ENCODE peak calls at places on chromosomes 13 and 19, in six cellular contexts. N, J, O, T, S and V are unnamed samples.

GRCh38 chr13:20198781-20199180 is 6.0 kb upstream of the GJB2 start:
- DNase-seq in N (peak), J (no peak), O (no peak), T (no peak), S (no peak), V (no peak)

GRCh38 chr13:32840840-32841713 is 175.1 kb upstream of the KL start:
- DNase-seq in N (no peak), J (no peak), O (no peak), T (no peak), S (no peak), V (no peak)

GRCh38 chr13:45773236-45773635 is 71.1 kb downstream of the CBY2 start:
- DNase-seq in N (peak), J (no peak), O (no peak), T (peak), S (no peak), V (no peak)

GRCh38 chr13:79918620-79919019 is 422.3 kb downstream of the SPRY2 start:
- DNase-seq in N (no peak), J (no peak), O (no peak), T (no peak), S (no peak), V (no peak)

GRCh38 chr19:15810335-15810734 is 5.1 kb downstream of the OR10H1 start:
- DNase-seq in N (peak), J (no peak), O (no peak), T (no peak), S (no peak), V (no peak)

GRCh38 chr19:2575734-2576481 is 100.0 kb downstream of the GADD45B start:
- DNase-seq in N (peak), J (no peak), O (no peak), T (no peak), S (peak), V (peak)

GRCh38 chr19:4447327-4448146 is 10.1 kb downstream of the UBXN6 start:
- DNase-seq in N (no peak), J (no peak), O (no peak), T (no peak), S (no peak), V (no peak)

GRCh38 chr13:24985102-24985501 is 110.8 kb upstream of the PABPC3 start:
- DNase-seq in N (no peak), J (peak), O (no peak), T (no peak), S (no peak), V (no peak)

GRCh38 chr19:17370026-17370587 is 7.0 kb downstream of the PLVAP start:
- DNase-seq in N (peak), J (no peak), O (no peak), T (no peak), S (no peak), V (no peak)

GRCh38 chr13:113115363-113116205 is 7.0 kb upstream of the F10 start:
- DNase-seq in N (no peak), J (no peak), O (no peak), T (no peak), S (peak), V (no peak)

GRCh38 chr13:78160793-78161192 is 242.2 kb upstream of the EDNRB start:
- DNase-seq in N (peak), J (no peak), O (no peak), T (peak), S (no peak), V (peak)

GRCh38 chr13:35979378-35979911 is 151.7 kb downstream of the DCLK1 start:
- DNase-seq in N (peak), J (no peak), O (no peak), T (peak), S (no peak), V (peak)

GRCh38 chr19:41226053-41226873 is 7.2 kb downstream of the AXL start:
- DNase-seq in N (peak), J (peak), O (peak), T (no peak), S (peak), V (peak)

DNA sequence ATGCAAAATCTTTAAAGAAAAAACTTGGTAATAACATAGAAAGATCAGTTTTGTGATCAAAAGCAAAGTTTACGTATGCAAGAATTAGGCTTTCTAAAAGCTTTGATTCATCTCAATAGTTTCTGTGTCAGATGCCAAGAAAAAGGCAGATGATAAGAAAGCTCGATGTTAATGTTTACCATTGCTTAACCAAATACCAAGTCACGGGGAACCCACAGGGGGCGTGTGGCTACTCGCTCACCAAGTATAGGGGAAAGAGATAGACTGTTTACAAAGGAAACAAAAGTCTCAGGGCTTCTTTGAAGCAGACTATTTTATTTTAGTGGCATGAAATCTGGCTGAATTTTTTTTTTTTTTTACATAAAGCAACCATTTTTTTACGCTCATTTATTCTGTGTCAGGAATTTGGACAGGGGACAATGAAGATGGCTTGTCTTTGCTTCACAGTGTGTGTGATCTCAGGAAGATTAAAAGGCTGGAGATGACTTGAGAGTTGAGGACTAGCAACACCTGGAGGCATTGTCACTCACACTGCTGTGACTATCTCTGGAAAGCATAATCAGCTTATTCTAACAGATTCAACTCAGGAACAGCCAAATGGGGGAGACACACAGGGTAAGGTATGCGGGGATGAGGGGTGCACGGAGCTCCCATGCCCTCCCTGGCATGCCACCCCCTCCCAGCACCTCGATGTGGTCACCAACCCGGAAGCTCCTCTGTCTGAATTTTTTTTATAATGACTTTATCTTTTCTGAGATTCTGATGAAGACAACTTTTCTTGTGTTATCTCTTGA is 24.9 kb downstream of the RCBTB1 start:
- DNase-seq in N (no peak), J (no peak), O (peak), T (no peak), S (peak), V (peak)
- TF ChIP-seq CTCF in N (no peak), J (peak), O (peak), T (no peak), S (peak), V (peak)

DNA sequence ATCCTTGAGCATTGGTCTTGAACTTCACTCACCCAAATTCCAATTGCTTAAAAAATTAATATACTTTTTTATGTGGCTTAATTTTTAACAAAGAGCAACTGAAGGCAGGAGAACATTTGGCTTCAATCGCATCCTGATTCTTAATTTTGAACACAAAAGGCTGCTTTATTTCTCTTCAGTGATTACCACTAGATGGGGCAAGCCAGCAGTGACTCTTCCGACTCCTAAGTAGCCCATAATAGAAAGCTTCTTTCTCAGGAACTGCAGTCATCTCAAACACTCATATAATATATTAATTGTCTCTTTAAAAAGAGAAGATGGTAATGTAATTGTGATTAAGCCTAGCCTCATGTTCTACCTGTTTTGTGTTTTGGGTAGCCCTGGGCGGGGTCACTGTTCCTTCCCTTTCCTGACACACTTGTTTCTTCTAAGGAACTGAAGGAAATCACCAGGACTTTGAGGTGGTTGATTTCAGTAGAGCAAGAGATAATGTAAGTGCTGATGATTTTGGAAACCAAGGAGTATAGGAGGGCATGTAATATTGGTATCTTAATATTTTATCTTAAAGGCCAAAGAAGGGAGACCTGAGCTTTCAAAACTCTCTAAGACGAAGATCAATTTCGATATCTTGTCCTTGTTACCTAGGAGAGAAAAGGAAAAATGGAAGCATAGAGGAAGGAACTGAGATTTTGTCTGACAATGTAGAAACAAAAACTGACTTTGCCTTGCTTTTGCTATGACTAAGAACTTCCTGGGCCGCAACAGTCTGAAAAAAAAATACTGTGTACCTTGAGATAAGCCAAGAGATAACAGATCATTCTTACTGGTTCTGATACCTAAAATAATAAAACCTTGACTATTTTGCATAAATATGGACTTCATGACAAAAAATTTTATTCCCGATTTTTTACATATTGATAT is 73.1 kb downstream of the TNFSF13B start:
- DNase-seq in N (peak), J (no peak), O (peak), T (no peak), S (no peak), V (no peak)
- TF ChIP-seq CTCF in N (peak), J (peak), O (peak), T (peak), S (peak), V (peak)

GRCh38 chr19:11698231-11698630 is 40.5 kb downstream of the ZNF823 start:
- DNase-seq in N (no peak), J (no peak), O (no peak), T (no peak), S (no peak), V (no peak)

GRCh38 chr19:11692127-11692790 is 46.5 kb downstream of the ZNF823 start:
- DNase-seq in N (no peak), J (no peak), O (no peak), T (no peak), S (no peak), V (no peak)

GRCh38 chr19:11697284-11697855 is 41.4 kb downstream of the ZNF823 start:
- DNase-seq in N (no peak), J (no peak), O (no peak), T (no peak), S (no peak), V (no peak)

GRCh38 chr19:11694533-11695439 is 44.0 kb downstream of the ZNF823 start:
- DNase-seq in N (peak), J (peak), O (no peak), T (peak), S (peak), V (peak)

DNA sequence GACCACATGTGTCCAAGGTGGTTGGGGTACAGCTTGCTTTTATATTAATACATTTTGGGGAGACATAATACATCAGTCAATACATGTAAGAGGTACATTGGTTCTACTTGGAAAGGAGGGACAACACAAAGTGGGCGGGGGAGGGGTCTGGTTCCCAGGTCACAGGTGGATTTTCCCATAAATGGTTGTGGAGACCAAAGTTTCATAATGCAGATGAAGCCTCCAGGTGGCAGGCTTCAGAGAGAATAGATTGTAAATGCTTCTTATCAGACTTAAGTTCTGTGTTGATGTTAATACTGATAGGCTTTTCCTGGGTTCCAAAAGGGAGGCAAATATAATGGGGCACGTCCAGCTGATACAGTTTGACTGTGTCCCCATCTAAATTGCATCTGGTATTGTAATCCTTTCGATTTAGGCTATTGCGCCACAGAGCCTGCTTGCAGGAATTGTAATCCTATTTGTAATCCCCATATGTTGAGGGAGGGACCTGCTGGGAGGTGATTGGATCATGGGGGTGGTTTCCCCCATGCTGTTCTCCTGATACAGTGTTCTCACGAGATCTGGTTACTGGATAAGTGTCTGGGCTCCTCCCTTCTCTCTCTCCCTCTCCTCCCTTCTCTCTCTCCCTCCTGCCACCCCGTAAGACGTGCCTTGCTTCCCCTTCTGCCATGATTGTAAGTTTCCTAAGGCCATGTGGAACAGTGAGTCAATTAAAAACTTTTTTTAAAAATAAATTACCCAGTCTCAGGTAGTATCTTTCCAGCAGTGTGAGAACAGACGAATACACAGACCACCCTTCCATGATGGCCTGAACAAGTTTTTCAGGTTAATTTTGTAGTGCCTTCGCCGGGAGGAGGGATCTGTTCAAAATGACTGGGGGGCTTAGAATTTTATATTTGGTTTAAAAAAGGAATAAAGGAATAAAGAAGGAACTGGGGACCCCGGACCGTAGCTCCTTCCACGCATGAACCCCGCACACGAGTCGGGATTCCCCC is 44.9 kb downstream of the ZNF823 start:
- DNase-seq in N (peak), J (peak), O (no peak), T (peak), S (no peak), V (peak)
- TF ChIP-seq CTCF in N (no peak), J (peak), O (no peak), T (no peak), S (no peak), V (no peak)

GRCh38 chr13:99610702-99611289 is 109.5 kb downstream of the TM9SF2 start:
- DNase-seq in N (no peak), J (peak), O (no peak), T (no peak), S (no peak), V (no peak)

GRCh38 chr13:99605417-99606321 is 104.4 kb downstream of the TM9SF2 start:
- DNase-seq in N (peak), J (peak), O (peak), T (no peak), S (peak), V (no peak)

GRCh38 chr13:99608345-99608744 is 107.1 kb downstream of the TM9SF2 start:
- DNase-seq in N (no peak), J (no peak), O (no peak), T (no peak), S (no peak), V (no peak)

GRCh38 chr13:99604636-99605035 is 103.4 kb downstream of the TM9SF2 start:
- DNase-seq in N (no peak), J (no peak), O (no peak), T (no peak), S (no peak), V (no peak)

GRCh38 chr13:99606322-99607089 is 105.2 kb downstream of the TM9SF2 start:
- DNase-seq in N (peak), J (peak), O (peak), T (no peak), S (peak), V (peak)
- TF ChIP-seq CTCF in N (no peak), J (no peak), O (no peak), T (no peak), S (no peak), V (no peak)

DNA sequence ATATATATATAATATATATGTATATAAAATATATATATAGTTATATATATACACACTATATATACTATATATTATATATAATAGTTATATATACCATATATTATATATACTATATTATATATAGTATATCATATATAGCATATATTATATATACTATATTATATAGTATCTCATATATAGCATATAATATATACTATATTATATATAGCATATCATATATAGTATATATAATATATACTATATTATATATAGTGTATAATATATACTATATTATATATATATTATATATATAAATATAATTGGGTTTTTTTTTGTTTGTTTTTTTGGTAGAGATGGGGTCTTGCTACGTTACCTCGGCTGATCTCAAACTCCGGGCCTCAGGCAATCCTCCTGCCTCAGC is 11.6 kb upstream of the HNRNPL start:
- DNase-seq in N (no peak), J (no peak), O (no peak), T (no peak), S (no peak), V (no peak)
- TF ChIP-seq CTCF in N (no peak), J (no peak), O (no peak), T (no peak), S (no peak), V (no peak)

DNA sequence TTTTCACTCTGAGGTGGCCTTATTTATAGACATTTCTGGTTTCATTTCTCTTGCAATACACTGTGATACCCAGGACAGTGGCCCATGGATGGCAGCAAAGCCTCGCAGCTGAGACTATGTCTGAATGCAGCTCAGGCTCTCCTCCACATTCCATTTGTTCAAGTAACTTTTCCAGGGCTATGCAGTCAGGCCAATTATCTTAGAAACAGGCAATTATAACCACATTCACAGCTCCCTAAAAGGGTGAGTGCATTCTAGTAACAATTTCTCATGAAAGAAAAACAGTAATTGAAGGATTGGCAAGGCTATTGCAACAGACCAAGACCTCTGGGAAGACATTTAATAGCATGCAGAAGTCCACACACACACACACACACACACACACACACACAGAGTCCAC is 264.0 kb downstream of the TBC1D4 start:
- DNase-seq in N (peak), J (no peak), O (no peak), T (peak), S (no peak), V (peak)
- TF ChIP-seq CTCF in N (no peak), J (no peak), O (no peak), T (peak), S (no peak), V (peak)

GRCh38 chr19:11380653-11381534 is 3.2 kb downstream of the EPOR start:
- DNase-seq in N (peak), J (peak), O (peak), T (peak), S (peak), V (peak)

GRCh38 chr19:11379857-11380350 is 4.2 kb downstream of the EPOR start:
- DNase-seq in N (no peak), J (no peak), O (no peak), T (no peak), S (no peak), V (no peak)

GRCh38 chr19:11382898-11383705 is 1.0 kb downstream of the EPOR start:
- DNase-seq in N (no peak), J (peak), O (peak), T (no peak), S (peak), V (no peak)

GRCh38 chr19:11383706-11384048 is 437 bp downstream of the EPOR start:
- DNase-seq in N (no peak), J (no peak), O (no peak), T (no peak), S (no peak), V (no peak)

GRCh38 chr19:11381535-11382369 is 2.4 kb downstream of the EPOR start:
- DNase-seq in N (peak), J (peak), O (peak), T (no peak), S (peak), V (no peak)
- TF ChIP-seq CTCF in N (peak), J (peak), O (peak), T (peak), S (no peak), V (peak)

DNA sequence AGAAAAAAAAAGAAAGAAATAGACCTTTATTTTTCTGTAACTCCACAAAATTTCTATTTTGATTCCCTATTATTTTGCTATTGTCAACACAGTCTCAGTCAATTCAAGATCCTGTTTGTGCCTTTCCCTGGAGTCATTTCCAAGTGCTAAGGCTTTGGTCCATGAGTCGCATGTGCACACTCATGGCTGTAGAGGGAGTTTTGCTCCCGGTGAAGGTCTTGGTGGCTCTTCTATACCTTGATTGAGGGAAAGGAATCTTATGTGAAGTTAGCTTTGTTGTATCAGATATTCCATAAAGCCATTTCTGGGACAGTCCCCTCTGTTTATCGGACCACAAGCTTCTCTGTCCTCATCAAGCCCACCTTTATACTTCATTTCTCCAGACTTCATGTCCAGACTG is 58.7 kb upstream of the ALOX5AP start:
- DNase-seq in N (peak), J (no peak), O (no peak), T (no peak), S (no peak), V (no peak)
- TF ChIP-seq CTCF in N (peak), J (peak), O (peak), T (peak), S (no peak), V (peak)